ENCODE peak calls at places on chromosome 2, in six cellular contexts. K, S, O, U, W and A are unnamed samples.

GRCh38 chr2:69020496-69020895 is 7.5 kb downstream of the ANTXR1 start:
- DNase-seq in K (no peak), S (no peak), O (no peak), U (no peak), W (no peak), A (no peak)

GRCh38 chr2:133674433-133675331 is 106.4 kb upstream of the NCKAP5 start:
- DNase-seq in K (peak), S (no peak), O (no peak), U (peak), W (no peak), A (peak)

GRCh38 chr2:69177785-69178636 is 165.0 kb downstream of the ANTXR1 start:
- DNase-seq in K (peak), S (peak), O (no peak), U (peak), W (no peak), A (peak)

GRCh38 chr2:181123798-181124217 is 143.4 kb downstream of the UBE2E3 start:
- DNase-seq in K (peak), S (peak), O (peak), U (no peak), W (no peak), A (no peak)

GRCh38 chr2:228697456-228697855 is 516.0 kb upstream of the SPHKAP start:
- DNase-seq in K (no peak), S (no peak), O (no peak), U (no peak), W (no peak), A (no peak)

GRCh38 chr2:207330912-207331311 is 165.2 kb upstream of the KLF7 start:
- DNase-seq in K (peak), S (no peak), O (no peak), U (no peak), W (peak), A (peak)

GRCh38 chr2:236582968-236583367 is 13.3 kb downstream of the ACKR3 start:
- DNase-seq in K (no peak), S (no peak), O (no peak), U (no peak), W (no peak), A (no peak)

GRCh38 chr2:38194751-38195150 is 118.8 kb upstream of the CYP1B1 start:
- DNase-seq in K (no peak), S (no peak), O (no peak), U (no peak), W (no peak), A (no peak)

GRCh38 chr2:145563752-145564615 is 1044.1 kb upstream of the ZEB2 start:
- DNase-seq in K (peak), S (no peak), O (no peak), U (no peak), W (no peak), A (no peak)

GRCh38 chr2:130328710-130329109 is 14.0 kb upstream of the IMP4 start:
- DNase-seq in K (no peak), S (no peak), O (no peak), U (no peak), W (no peak), A (no peak)

GRCh38 chr2:100822587-100823248 is 2.8 kb downstream of the NPAS2 start:
- DNase-seq in K (no peak), S (no peak), O (no peak), U (no peak), W (no peak), A (peak)